ENCODE peak calls at places on chromosomes 2 and 18, in four cellular contexts. X, F, K and A are unnamed samples.

GRCh38 chr2:106080955-106081354 is 113.1 kb downstream of the UXS1 start:
- DNase-seq in X (no peak), F (no peak), K (no peak), A (no peak)

GRCh38 chr2:5057895-5058294 is 634.3 kb upstream of the SOX11 start:
- DNase-seq in X (no peak), F (no peak), K (no peak), A (no peak)

GRCh38 chr2:106534471-106534870 is 47.3 kb downstream of the CD8B2 start:
- DNase-seq in X (no peak), F (no peak), K (no peak), A (no peak)

GRCh38 chr2:163732718-163733117 is 3.1 kb downstream of the FIGN start:
- DNase-seq in X (no peak), F (no peak), K (peak; percentile 38), A (no peak)

GRCh38 chr2:135002836-135003235 is 44.4 kb downstream of the MAP3K19 start:
- DNase-seq in X (no peak), F (no peak), K (no peak), A (no peak)

GRCh38 chr18:25561923-25562322 is 210.0 kb upstream of the ZNF521 start:
- DNase-seq in X (peak; percentile 44), F (peak; percentile 15), K (peak; percentile 31), A (peak; percentile 73)

GRCh38 chr2:26168785-26169184 is 4.1 kb upstream of the GAREM2 start:
- DNase-seq in X (no peak), F (no peak), K (no peak), A (peak; percentile 29)

GRCh38 chr2:239927424-239927981 is 97.6 kb downstream of the NDUFA10 start:
- DNase-seq in X (no peak), F (peak; percentile 17), K (no peak), A (peak; percentile 48)

GRCh38 chr2:52340185-52340584 is 1308.3 kb upstream of the NRXN1 start:
- DNase-seq in X (no peak), F (no peak), K (no peak), A (peak; percentile 68)

GRCh38 chr2:101622210-101622609 is 75.3 kb upstream of the MAP4K4 start:
- DNase-seq in X (no peak), F (no peak), K (no peak), A (no peak)

GRCh38 chr2:232501794-232502499 is 14.3 kb upstream of the ECEL1 start:
- DNase-seq in X (no peak), F (no peak), K (no peak), A (no peak)

GRCh38 chr18:71807586-71807985 is 736.6 kb downstream of the CBLN2 start:
- DNase-seq in X (no peak), F (no peak), K (no peak), A (no peak)

GRCh38 chr18:71808576-71808975 is 735.6 kb downstream of the CBLN2 start:
- DNase-seq in X (no peak), F (no peak), K (no peak), A (no peak)

GRCh38 chr18:71815305-71815704 is 728.8 kb downstream of the CBLN2 start:
- DNase-seq in X (no peak), F (no peak), K (no peak), A (no peak)

DNA sequence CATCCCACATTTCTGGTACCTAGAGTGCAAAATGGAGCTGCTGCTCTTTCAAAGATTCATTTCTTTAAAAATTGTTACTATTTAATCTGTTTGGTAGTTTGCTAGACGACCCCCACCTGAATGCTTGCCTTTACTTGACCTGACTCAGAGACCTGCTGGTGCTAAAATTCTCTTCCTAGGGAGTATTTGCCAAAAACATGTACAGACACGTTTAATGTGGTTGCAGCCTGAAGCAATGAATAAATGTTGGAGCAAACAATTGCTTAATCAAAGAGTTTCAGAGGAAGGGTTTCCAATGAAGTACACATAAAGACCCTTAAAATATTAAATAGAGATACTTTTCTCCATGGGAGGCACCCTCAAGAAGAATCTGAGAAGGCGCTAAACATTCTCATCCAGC is 734.4 kb downstream of the CBLN2 start:
- DNase-seq in X (no peak), F (no peak), K (no peak), A (no peak)
- H3K9me3 ChIP-seq in X (no peaks in the 10 kb centered on the region), F (no peaks in the 10 kb centered on the region), K (no peaks in the 10 kb centered on the region), A (peaks cover 66% of the 10 kb centered on the region)

DNA sequence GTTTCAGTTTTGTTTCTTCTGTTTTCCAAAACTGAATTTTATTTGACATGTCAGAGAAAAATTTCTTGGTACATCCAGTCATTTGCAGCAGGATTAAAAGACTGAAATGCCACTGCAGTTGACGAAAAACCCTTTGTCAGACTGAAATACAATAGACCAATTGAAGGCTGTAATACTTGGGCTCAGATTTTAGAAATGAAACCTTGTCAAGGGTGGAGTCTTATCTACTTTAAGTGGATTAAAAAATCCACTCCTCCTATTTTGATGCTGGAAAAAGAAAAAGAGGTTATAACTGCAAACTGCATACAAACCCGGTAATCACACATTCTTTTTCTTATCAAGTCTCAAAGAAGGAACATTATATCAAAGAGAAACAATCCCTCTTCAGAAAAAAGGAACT is 80.2 kb upstream of the NEUROD1 start:
- DNase-seq in X (no peak), F (no peak), K (no peak), A (no peak)
- TF ChIP-seq CTCF in X (no peak), F (no peak), K (no peak), A (no peak)

DNA sequence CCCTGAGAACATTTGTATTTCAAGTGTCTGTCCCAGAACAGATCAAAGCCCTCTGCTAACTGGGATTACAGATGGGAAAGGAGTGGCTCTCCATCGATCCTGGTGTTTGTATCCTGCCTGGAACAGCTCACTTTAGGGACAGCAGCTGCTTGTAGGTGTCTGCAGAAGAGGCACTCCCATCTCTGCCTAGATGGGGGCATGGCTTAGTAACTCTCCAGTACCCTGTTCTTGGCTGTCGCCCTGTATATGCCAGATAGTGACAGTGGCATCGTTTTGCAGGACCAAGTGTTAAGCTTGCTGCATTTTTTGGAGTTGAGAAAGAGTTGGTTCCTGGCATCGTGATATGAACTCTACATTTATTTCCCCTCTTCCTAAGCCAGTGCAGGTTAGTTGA is 189.9 kb downstream of the SH3RF3 start:
- DNase-seq in X (no peak), F (no peak), K (no peak), A (no peak)
- H3K9ac ChIP-seq in X (no peak overlapping the region), F (no peak overlapping the region), K (no peak overlapping the region), A (no peak overlapping the region)

GRCh38 chr2:129764376-129765325 is 214.8 kb upstream of the RAB6C start:
- DNase-seq in X (no peak), F (no peak), K (no peak), A (peak; percentile 60)

GRCh38 chr2:129765326-129766158 is 213.9 kb upstream of the RAB6C start:
- DNase-seq in X (peak; percentile 13), F (no peak), K (no peak), A (peak; percentile 50)

GRCh38 chr2:129761569-129762021 is 217.9 kb upstream of the RAB6C start:
- DNase-seq in X (no peak), F (no peak), K (no peak), A (peak; percentile 39)

GRCh38 chr2:129762386-129763189 is 216.9 kb upstream of the RAB6C start:
- DNase-seq in X (no peak), F (no peak), K (no peak), A (peak; percentile 26)

DNA sequence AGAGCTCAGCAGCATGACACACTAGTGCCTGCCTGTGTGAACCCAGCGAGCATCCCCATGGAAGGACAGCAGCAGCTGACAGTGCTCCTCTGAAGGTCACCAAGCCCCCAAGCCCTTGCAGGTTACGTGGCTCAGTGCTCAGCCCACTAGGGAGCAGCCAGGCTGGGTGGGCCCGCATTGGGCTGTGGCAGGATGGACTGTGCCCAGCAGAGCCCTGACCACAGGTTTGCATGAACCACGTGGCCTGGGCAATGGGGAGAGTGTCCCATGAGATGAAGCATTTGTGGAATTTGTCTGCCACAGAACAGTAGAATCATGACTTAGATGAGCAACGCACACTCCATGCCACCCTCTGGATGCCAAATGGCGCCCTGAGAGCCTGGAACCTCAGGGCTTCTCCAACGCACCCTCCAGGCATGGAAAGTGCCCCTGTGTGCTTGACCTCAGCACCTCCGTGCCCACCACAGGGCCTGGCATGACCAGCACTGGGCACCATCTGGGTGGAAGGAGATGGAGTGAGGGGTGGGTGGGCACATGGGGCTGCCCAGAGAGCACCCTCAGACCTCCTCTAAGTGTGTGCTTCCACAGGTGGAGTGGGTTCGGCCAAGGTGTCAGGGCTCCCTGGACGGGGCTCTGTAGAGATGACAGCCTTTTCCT is 216.1 kb upstream of the RAB6C start:
- DNase-seq in X (no peak), F (no peak), K (no peak), A (peak; percentile 39)
- H3K9me3 ChIP-seq in X (no peaks in the 10 kb centered on the region), F (peaks cover 4% of the 10 kb centered on the region), K (no peaks in the 10 kb centered on the region), A (no peaks in the 10 kb centered on the region)